ENCODE peak calls at places on chromosomes 1 and 21, in nine cellular contexts. L is occipital lobe; M is NCI-H446 treated with DMSO at 0.1 percent for 48 hours; D is amygdala; T is ELR; W is stimulated activated CD4-positive, alpha-beta T cell treated with anti-CD3 and anti-CD28 coated beads, Interleukin-2, amount 100 ng/mL, for 24 hours; Q is tibial nerve; F is activated T-helper 9 cell treated with anti-CD3 and anti-CD28 coated beads, Interleukin-2, amount 50 U/mL, for 16 hours; J is D341Med. K is an unnamed sample.

GRCh38 chr1:213154056-213154677 is 103.1 kb downstream of the RPS6KC1 start:
- DNase-seq in J (no peak), M (no peak), Q (no peak), L (no peak), T (no peak), F (no peak), D (no peak), W (no peak), K (no peak)

GRCh38 chr1:170385750-170386149 is 146.2 kb upstream of the GORAB start:
- DNase-seq in D (no peak), M (no peak), J (no peak), L (no peak), F (no peak), T (no peak), W (no peak), Q (no peak), K (no peak)

GRCh38 chr1:7560601-7561181 is 210.4 kb upstream of the VAMP3 start:
- DNase-seq in Q (no peak), T (no peak), L (no peak), F (no peak), W (no peak), M (no peak), J (no peak), D (no peak), K (no peak)

GRCh38 chr1:117182271-117182670 is 28.5 kb downstream of the VTCN1 start:
- DNase-seq in Q (no peak), T (no peak), L (no peak), J (no peak), F (no peak), W (no peak), M (no peak), D (no peak), K (no peak)

GRCh38 chr1:214446772-214447556 is 104.4 kb downstream of the PTPN14 start:
- DNase-seq in J (peak; percentile 48), W (no peak), D (no peak), L (peak; percentile 38), F (no peak), Q (no peak), T (peak; percentile 98), M (peak; percentile 96), K (no peak)

GRCh38 chr1:57377731-57378139 is 46.1 kb downstream of the DAB1 start:
- DNase-seq in J (no peak), L (no peak), M (no peak), Q (no peak), W (no peak), T (no peak), F (no peak), D (no peak), K (no peak)

GRCh38 chr1:19450811-19451564 is 34.4 kb downstream of the CAPZB start:
- DNase-seq in L (no peak), D (no peak), F (no peak), M (peak; percentile 85), J (no peak), W (no peak), Q (no peak), T (peak; percentile 94), K (no peak)

GRCh38 chr1:180927348-180927747 is 14.7 kb downstream of the KIAA1614 start:
- DNase-seq in W (no peak), M (peak; percentile 63), L (peak; percentile 55), Q (no peak), T (no peak), D (peak; percentile 34), F (no peak), J (no peak), K (no peak)

GRCh38 chr1:19690342-19690741 is 25.7 kb downstream of the HTR6 start:
- DNase-seq in D (no peak), L (no peak), T (no peak), F (no peak), W (no peak), M (no peak), J (no peak), Q (no peak), K (no peak)

GRCh38 chr1:95323117-95323516 is 89.1 kb downstream of the RWDD3 start:
- DNase-seq in F (no peak), M (no peak), D (no peak), J (no peak), L (no peak), T (peak; percentile 34), Q (no peak), W (no peak), K (no peak)

GRCh38 chr1:183580281-183580682 is 10.0 kb downstream of the NCF2 start:
- DNase-seq in W (no peak), T (peak; percentile 57), M (peak; percentile 50), L (no peak), F (no peak), Q (peak; percentile 14), J (peak; percentile 75), D (no peak), K (no peak)

GRCh38 chr1:229229721-229230135 is 41.2 kb upstream of the RAB4A start:
- DNase-seq in Q (peak; percentile 88), L (peak; percentile 73), T (no peak), J (no peak), W (no peak), F (no peak), M (no peak), D (peak; percentile 93), K (peak; percentile 87)

GRCh38 chr1:225354906-225355305 is 72.9 kb downstream of the LBR start:
- DNase-seq in T (no peak), J (no peak), Q (no peak), W (no peak), D (no peak), L (no peak), F (no peak), M (no peak), K (no peak)

GRCh38 chr1:44406761-44407429 is 1.8 kb downstream of the RNF220 start:
- DNase-seq in D (no peak), J (peak; percentile 52), T (peak; percentile 10), L (no peak), F (no peak), Q (no peak), M (no peak), W (peak; percentile 29), K (peak; percentile 63)

GRCh38 chr21:44749759-44750674 is 38.6 kb upstream of the TSPEAR start:
- DNase-seq in L (no peak), J (no peak), T (no peak), W (no peak), Q (no peak), D (no peak), F (no peak), M (no peak), K (no peak)

GRCh38 chr1:18182518-18183160 is 75.0 kb downstream of the IGSF21 start:
- DNase-seq in D (no peak), T (peak; percentile 14), W (no peak), F (no peak), Q (no peak), J (no peak), M (no peak), L (no peak), K (peak; percentile 30)

GRCh38 chr1:4984841-4985240 is 330.4 kb downstream of the AJAP1 start:
- DNase-seq in F (no peak), Q (no peak), D (no peak), M (no peak), T (no peak), J (no peak), L (no peak), W (no peak), K (no peak)

GRCh38 chr1:162035241-162035640 is 11.6 kb upstream of the OLFML2B start:
- DNase-seq in W (peak; percentile 22), D (no peak), F (no peak), J (no peak), M (no peak), Q (no peak), T (peak; percentile 57), L (no peak), K (no peak)

GRCh38 chr1:83799474-83800085 is 199.4 kb downstream of the TTLL7 start:
- DNase-seq in Q (no peak), F (no peak), J (no peak), M (peak; percentile 76), D (peak; percentile 3), T (no peak), W (no peak), L (no peak), K (no peak)

GRCh38 chr1:70008658-70009057 is 196.7 kb downstream of the LRRC40 start:
- DNase-seq in L (no peak), D (no peak), F (no peak), Q (no peak), T (peak; percentile 34), J (no peak), W (no peak), M (no peak), K (no peak)

GRCh38 chr1:204987689-204988088 is 55.3 kb upstream of the CNTN2 start:
- DNase-seq in W (no peak), J (no peak), Q (no peak), T (no peak), D (no peak), L (no peak), M (no peak), F (no peak), K (no peak)

GRCh38 chr1:40855513-40855912 is 6.7 kb downstream of the CITED4 start:
- DNase-seq in M (no peak), T (peak; percentile 33), Q (no peak), L (no peak), D (no peak), W (peak; percentile 31), J (no peak), F (no peak), K (no peak)

GRCh38 chr1:18907021-18907913 is 4.9 kb upstream of the ALDH4A1 start:
- DNase-seq in M (peak; percentile 30), T (peak; percentile 71), L (peak; percentile 31), D (peak; percentile 79), Q (peak; percentile 67), F (peak; percentile 24), W (peak; percentile 41), J (peak; percentile 64), K (peak; percentile 78)

GRCh38 chr1:200866521-200866920 is 6.3 kb upstream of the GPR25 start:
- DNase-seq in D (no peak), T (peak; percentile 44), Q (no peak), L (no peak), J (no peak), W (peak; percentile 65), F (no peak), M (no peak), K (no peak)

GRCh38 chr1:232793944-232794343 is 11.3 kb upstream of the MAP10 start:
- DNase-seq in W (no peak), J (no peak), Q (no peak), T (peak; percentile 46), D (no peak), M (no peak), F (no peak), L (no peak), K (no peak)

GRCh38 chr1:223393275-223394214 is at the start of gene CCDC185:
- DNase-seq in Q (no peak), L (no peak), F (no peak), W (no peak), J (peak; percentile 42), T (no peak), M (no peak), D (no peak), K (no peak)

K was measured in tibial artery.